ENCODE peak calls at places on chromosome 19, in four cellular contexts. U is A549, L is GM12878, M is HepG2. E is an unnamed sample.

GRCh38 chr19:14661372-14661924 is 13.2 kb downstream of the ADGRE3 start:
- DNase-seq in L (no peak), U (no peak), M (no peak), E (no peak)

GRCh38 chr19:19552811-19553210 is 14.7 kb downstream of the CILP2 start:
- DNase-seq in U (peak), M (no peak), L (no peak), E (peak)

GRCh38 chr19:35444735-35445134 is 3.3 kb upstream of the FFAR2 start:
- DNase-seq in L (no peak), U (no peak), M (no peak), E (no peak)

GRCh38 chr19:39996218-39996810 is 546 bp upstream of the ZNF546 start:
- DNase-seq in L (peak), M (peak), U (peak), E (peak)

GRCh38 chr19:9917322-9917721 is 19.0 kb downstream of the OLFM2 start:
- DNase-seq in L (no peak), M (peak), U (peak), E (peak)

GRCh38 chr19:32404213-32404938 is 1.2 kb upstream of the DPY19L3 start:
- DNase-seq in L (no peak), U (no peak), M (peak), E (peak)

GRCh38 chr19:55258476-55258827 is 365 bp downstream of the PPP6R1 start:
- DNase-seq in L (no peak), U (no peak), M (no peak), E (peak)

GRCh38 chr19:11963566-11964355 is 1.1 kb upstream of the ZNF763 start:
- DNase-seq in L (peak), M (peak), U (no peak), E (peak)

GRCh38 chr19:12783849-12784393 is 7.4 kb upstream of the JUNB start:
- DNase-seq in L (no peak), M (peak), U (peak), E (peak)

GRCh38 chr19:10001899-10002298 is 8.4 kb downstream of the COL5A3 start:
- DNase-seq in U (peak), L (no peak), M (peak), E (peak)

GRCh38 chr19:16944626-16945363 is 56.0 kb downstream of the F2RL3 start:
- DNase-seq in L (no peak), U (no peak), M (no peak), E (peak)

GRCh38 chr19:55690109-55690768 is 15.2 kb downstream of the EPN1 start:
- DNase-seq in M (no peak), L (no peak), U (no peak), E (no peak)

GRCh38 chr19:47378246-47378645 is 29.1 kb downstream of the DHX34 start:
- DNase-seq in M (no peak), U (no peak), L (no peak), E (no peak)

GRCh38 chr19:16244091-16244490 is 46.4 kb downstream of the AP1M1 start:
- DNase-seq in M (no peak), L (no peak), U (no peak), E (no peak)

GRCh38 chr19:55688422-55689218 is 13.6 kb downstream of the EPN1 start:
- DNase-seq in M (no peak), L (no peak), U (no peak), E (peak)

GRCh38 chr19:11821474-11821873 is 7.4 kb downstream of the ZNF440 start:
- DNase-seq in U (no peak), L (no peak), M (no peak), E (peak)

GRCh38 chr19:54521022-54521859 is 18.6 kb downstream of the LAIR2 start:
- DNase-seq in M (no peak), L (peak), U (no peak), E (no peak)

GRCh38 chr19:11418518-11419506 is at the start of gene RGL3:
- DNase-seq in U (no peak), L (no peak), M (no peak), E (peak)

GRCh38 chr19:39401549-39402416 is 4.9 kb upstream of the ZFP36 start:
- DNase-seq in U (peak), L (no peak), M (peak), E (no peak)

GRCh38 chr19:55484571-55485438 is at the start of gene NAT14:
- DNase-seq in L (no peak), U (peak), M (peak), E (peak)

GRCh38 chr19:41324231-41324702 is 14.3 kb downstream of the CCDC97 start:
- DNase-seq in M (no peak), L (no peak), U (peak), E (peak)

GRCh38 chr19:29215322-29215845 is 2.4 kb upstream of the UQCRFS1 start:
- DNase-seq in M (no peak), U (no peak), L (no peak), E (no peak)

GRCh38 chr19:29212614-29213573 is at the start of gene UQCRFS1:
- DNase-seq in L (peak), M (peak), U (peak), E (peak)

GRCh38 chr19:29216021-29216420 is 3.1 kb upstream of the UQCRFS1 start:
- DNase-seq in M (no peak), L (no peak), U (no peak), E (no peak)

GRCh38 chr19:29214411-29214810 is 1.5 kb upstream of the UQCRFS1 start:
- DNase-seq in L (no peak), U (no peak), M (no peak), E (no peak)

GRCh38 chr19:29217591-29217990 is 4.6 kb upstream of the UQCRFS1 start:
- DNase-seq in L (no peak), U (no peak), M (no peak), E (no peak)
- TF ChIP-seq POLR2AphosphoS2 in L (no peak), U (no peak), M (no peak), E (no peak)

DNA sequence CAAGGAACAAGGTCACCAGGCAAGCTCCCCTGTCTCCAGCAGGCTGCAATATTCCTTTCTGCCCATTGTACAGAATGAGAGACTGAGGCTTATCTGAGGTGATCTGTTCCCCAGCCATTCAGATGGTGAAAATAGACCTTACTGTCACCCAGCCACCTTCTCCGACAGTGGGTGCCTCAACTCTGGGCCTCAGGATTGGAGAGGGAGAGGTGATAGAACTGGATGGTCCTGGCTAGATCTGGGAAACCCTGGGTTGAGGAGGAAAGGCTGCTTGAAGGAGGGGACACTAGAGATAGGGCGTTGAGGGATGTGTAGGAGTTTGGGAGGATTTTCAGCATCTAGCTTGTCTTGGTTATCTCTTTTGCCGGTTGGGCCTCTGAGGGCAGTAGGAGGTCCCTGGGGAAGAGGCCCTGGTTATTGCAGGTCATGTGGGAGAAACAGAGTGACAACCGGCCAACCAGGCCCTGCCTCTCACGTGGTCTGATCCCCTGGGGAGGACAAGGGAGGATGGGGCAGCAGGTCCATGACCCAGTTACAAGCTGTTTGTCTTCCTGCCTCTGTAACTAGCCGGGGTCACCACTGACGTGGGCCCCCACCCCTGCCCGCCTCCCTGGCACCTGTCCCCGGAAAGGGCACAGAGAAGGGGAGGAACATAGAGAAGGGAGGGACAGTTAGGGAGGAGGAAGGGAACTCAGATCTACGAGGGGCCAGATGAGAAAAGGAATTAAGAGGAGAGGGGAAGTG is 8.2 kb downstream of the NFIC start:
- DNase-seq in U (no peak), L (no peak), M (no peak), E (peak)
- TF ChIP-seq POLR2AphosphoS2 in U (no peak), L (no peak), M (no peak), E (no peak)

DNA sequence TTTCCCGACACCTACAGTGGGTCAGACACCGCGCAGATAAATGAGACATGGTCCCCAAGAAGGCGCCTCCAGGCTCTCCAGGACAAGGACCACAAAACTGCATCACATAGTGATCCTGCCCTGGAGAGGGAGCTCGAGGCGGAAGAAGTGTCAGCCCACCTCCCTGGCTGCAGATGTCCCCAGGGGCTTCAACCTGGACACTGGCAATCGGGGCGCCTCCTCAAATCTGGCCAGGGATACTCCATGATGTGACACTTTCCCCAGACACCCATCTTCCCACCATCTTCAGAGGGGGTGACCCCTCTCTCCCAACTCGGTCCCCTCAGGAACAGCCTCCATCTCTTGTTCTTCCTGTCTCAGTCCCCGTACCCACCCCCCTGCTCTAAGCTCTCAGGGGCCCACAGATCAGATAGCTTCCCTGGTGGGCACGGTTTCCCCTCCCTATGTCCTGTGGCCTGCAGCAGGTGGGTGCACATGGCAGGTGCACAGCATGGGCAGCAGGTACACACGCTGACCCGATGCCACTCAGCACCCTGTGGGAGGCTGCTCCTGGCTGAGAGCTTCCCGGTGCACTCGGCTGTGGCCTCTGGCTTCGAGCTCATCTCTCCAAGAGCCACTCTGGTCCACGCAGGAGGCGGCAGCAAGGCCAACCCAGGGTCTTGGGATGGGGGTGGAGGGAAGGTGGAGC is 61.2 kb downstream of the PEPD start:
- DNase-seq in U (no peak), M (no peak), L (no peak), E (no peak)
- TF ChIP-seq POLR2AphosphoS2 in U (no peak), M (no peak), L (no peak), E (no peak)

GRCh38 chr19:43618921-43619261 is 538 bp downstream of the ZNF428 start:
- DNase-seq in U (peak), M (peak), L (peak), E (no peak)

GRCh38 chr19:43619262-43620060 is at the start of gene ZNF428:
- DNase-seq in U (peak), M (peak), L (peak), E (peak)

GRCh38 chr19:43622070-43622469 is 2.6 kb upstream of the ZNF428 start:
- DNase-seq in M (no peak), L (no peak), U (no peak), E (no peak)

GRCh38 chr19:43622956-43623355 is 3.5 kb upstream of the ZNF428 start:
- DNase-seq in L (no peak), U (no peak), M (no peak), E (no peak)

GRCh38 chr19:43620061-43621001 is 902 bp upstream of the ZNF428 start:
- DNase-seq in U (no peak), M (no peak), L (no peak), E (peak)
- TF ChIP-seq POLR2AphosphoS2 in U (no peak), M (no peak), L (no peak), E (no peak)

GRCh38 chr19:46353730-46354528 is 7.0 kb downstream of the PPP5C start:
- DNase-seq in U (no peak), L (no peak), M (no peak), E (no peak)
- TF ChIP-seq POLR2AphosphoS2 in U (no peak), L (no peak), M (no peak), E (no peak)

GRCh38 chr19:1400281-1401137 is 833 bp downstream of the GAMT start:
- DNase-seq in U (peak), M (peak), L (no peak), E (peak)
- TF ChIP-seq POLR2AphosphoS2 in U (no peak), M (no peak), L (no peak), E (no peak)

GRCh38 chr19:18416778-18417249 is 2.4 kb upstream of the SSBP4 start:
- DNase-seq in U (peak), L (no peak), M (peak), E (peak)
- TF ChIP-seq POLR2AphosphoS2 in U (no peak), L (no peak), M (no peak), E (no peak)

E was measured in K562.